ENCODE peak calls at places on chromosomes 7 and 10, in nine cellular contexts. O, Y, V, T, E, H, K, G and I are unnamed samples.

GRCh38 chr7:109864263-109864662 is 1226.7 kb upstream of the LRRN3 start:
- DNase-seq in O (no peak), Y (no peak), V (no peak), T (no peak), E (no peak), H (no peak), K (no peak), G (no peak), I (no peak)

GRCh38 chr10:32131388-32131787 is 75.2 kb upstream of the KIF5B start:
- DNase-seq in O (no peak), Y (no peak), V (no peak), T (no peak), E (no peak), H (no peak), K (no peak), G (peak; percentile 66), I (no peak)

GRCh38 chr10:130167193-130167592 is 31.0 kb downstream of the GLRX3 start:
- DNase-seq in O (no peak), Y (no peak), V (no peak), T (no peak), E (no peak), H (no peak), K (no peak), G (peak; percentile 41), I (no peak)

GRCh38 chr10:23614483-23614882 is 175.6 kb downstream of the OTUD1 start:
- DNase-seq in O (no peak), Y (no peak), V (no peak), T (no peak), E (no peak), H (no peak), K (no peak), G (no peak), I (no peak)

GRCh38 chr7:96021533-96021932 is 249.2 kb downstream of the DYNC1I1 start:
- DNase-seq in O (peak; percentile 0), Y (no peak), V (no peak), T (no peak), E (no peak), H (peak; percentile 29), K (no peak), G (no peak), I (no peak)

GRCh38 chr10:24299587-24300258 is 90.8 kb downstream of the KIAA1217 start:
- DNase-seq in O (peak; percentile 73), Y (no peak), V (no peak), T (no peak), E (no peak), H (no peak), K (peak; percentile 52), G (no peak), I (no peak)

GRCh38 chr10:101643546-101643945 is 51.4 kb downstream of the FBXW4 start:
- DNase-seq in O (no peak), Y (no peak), V (no peak), T (no peak), E (peak; percentile 16), H (no peak), K (no peak), G (no peak), I (no peak)

GRCh38 chr10:102919237-102919959 is 1.3 kb downstream of the CNNM2 start:
- DNase-seq in O (peak; percentile 5), Y (no peak), V (no peak), T (no peak), E (no peak), H (peak; percentile 22), K (no peak), G (peak; percentile 29), I (peak; percentile 13)

GRCh38 chr7:137880432-137880831 is 33.7 kb upstream of the DGKI start:
- DNase-seq in O (peak; percentile 86), Y (no peak), V (no peak), T (no peak), E (no peak), H (peak; percentile 93), K (peak; percentile 91), G (no peak), I (peak; percentile 77)

GRCh38 chr10:44437837-44438752 is 53.2 kb upstream of the CXCL12 start:
- DNase-seq in O (peak; percentile 57), Y (no peak), V (no peak), T (no peak), E (no peak), H (no peak), K (no peak), G (no peak), I (no peak)